ENCODE peak calls at places on chromosomes 13 and 19, in ten cellular contexts. N is uterus, R is glutamatergic neuron, Z is A549, J is astrocyte of the spinal cord, H is fibroblast of the aortic adventitia, C is kidney, L is tibial nerve, U is GM13976, W is heart right ventricle. P is an unnamed sample.

GRCh38 chr13:62388515-62388914 is 972.9 kb upstream of the PCDH20 start:
- DNase-seq in N (no peak), R (no peak), Z (no peak), J (no peak), H (no peak), C (no peak), L (no peak), U (no peak), W (no peak), P (no peak)

GRCh38 chr13:52411629-52412028 is 5.7 kb upstream of the THSD1 start:
- DNase-seq in N (no peak), R (no peak), Z (peak), J (peak), H (peak), C (no peak), L (no peak), U (no peak), W (no peak), P (peak)

GRCh38 chr19:6115992-6116391 is 5.7 kb upstream of the RFX2 start:
- DNase-seq in N (no peak), R (no peak), Z (no peak), J (no peak), H (no peak), C (no peak), L (no peak), U (no peak), W (no peak), P (no peak)

GRCh38 chr19:10453852-10454251 is 33.5 kb downstream of the PDE4A start:
- DNase-seq in N (no peak), R (no peak), Z (no peak), J (no peak), H (no peak), C (no peak), L (no peak), U (no peak), W (no peak), P (no peak)

GRCh38 chr19:16397791-16398529 is 73.3 kb downstream of the KLF2 start:
- DNase-seq in N (no peak), R (no peak), Z (no peak), J (no peak), H (peak), C (peak), L (peak), U (no peak), W (no peak), P (no peak)

GRCh38 chr19:45636902-45637301 is 2.3 kb downstream of the EML2 start:
- DNase-seq in N (no peak), R (no peak), Z (no peak), J (no peak), H (no peak), C (no peak), L (no peak), U (no peak), W (no peak), P (no peak)

GRCh38 chr13:70098669-70099068 is 9.0 kb upstream of the ATXN8OS start:
- DNase-seq in N (no peak), R (no peak), Z (no peak), J (peak), H (no peak), C (no peak), L (no peak), U (no peak), W (no peak), P (no peak)

GRCh38 chr19:37905936-37906867 is at the start of gene WDR87:
- DNase-seq in N (peak), R (peak), Z (peak), J (peak), H (peak), C (peak), L (no peak), U (peak), W (peak), P (peak)

GRCh38 chr19:14950421-14950820 is 9.1 kb downstream of the OR7C2 start:
- DNase-seq in N (no peak), R (no peak), Z (no peak), J (no peak), H (no peak), C (no peak), L (no peak), U (no peak), W (no peak), P (no peak)

DNA sequence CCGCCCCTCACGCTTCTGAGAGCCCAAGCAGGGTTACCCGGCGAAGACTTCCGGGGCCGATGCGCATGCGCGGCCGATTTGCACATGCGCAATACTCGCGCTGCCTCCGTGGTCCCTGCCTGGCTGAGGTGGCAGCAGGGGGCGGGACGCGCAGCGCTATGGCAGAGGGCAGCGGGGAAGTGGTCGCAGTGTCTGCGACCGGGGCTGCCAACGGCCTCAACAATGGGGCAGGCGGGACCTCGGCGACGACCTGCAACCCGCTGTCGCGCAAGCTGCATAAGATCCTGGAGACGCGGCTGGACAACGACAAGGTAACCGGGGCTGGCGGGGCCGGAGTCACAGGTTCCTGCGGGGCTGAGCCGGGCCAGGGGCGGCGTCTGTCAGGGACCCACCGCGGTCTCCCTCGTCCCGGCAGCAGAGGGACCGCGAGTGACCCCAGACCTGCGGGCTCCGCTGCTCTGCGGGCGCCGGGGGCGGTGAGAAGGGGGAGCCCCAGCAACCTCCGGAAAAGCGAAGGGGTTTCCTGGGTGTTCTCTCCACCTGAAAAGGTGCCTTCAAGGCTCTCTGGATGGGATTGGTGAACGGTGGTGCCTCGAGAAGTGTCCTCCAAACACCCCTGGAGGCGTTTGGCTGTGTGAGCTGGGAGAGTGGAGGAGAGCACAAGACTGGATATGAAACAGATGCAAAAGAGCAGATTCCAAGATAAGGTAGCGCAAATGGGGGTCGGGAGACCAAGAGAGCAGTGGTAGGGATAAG is at the start of gene COG6:
- DNase-seq in N (peak), R (peak), Z (peak), J (peak), H (peak), C (peak), L (peak), U (peak), W (peak), P (peak)
- TF ChIP-seq CTCF in N (peak), R (no peak), Z (no peak), J (no peak), H (no peak), C (peak), L (peak), U (peak), W (peak), P (peak)

GRCh38 chr19:56124578-56124977 is 3.5 kb upstream of the ZNF787 start:
- DNase-seq in N (no peak), R (no peak), Z (no peak), J (no peak), H (no peak), C (no peak), L (no peak), U (no peak), W (no peak), P (no peak)
- TF ChIP-seq CTCF in N (no peak), R (no peak), Z (no peak), J (no peak), H (no peak), C (no peak), L (no peak), U (no peak), W (no peak), P (no peak)

GRCh38 chr13:75760182-75760981 is 124.3 kb downstream of the LMO7 start:
- DNase-seq in N (no peak), R (no peak), Z (peak), J (no peak), H (no peak), C (peak), L (no peak), U (peak), W (no peak), P (no peak)
- TF ChIP-seq CTCF in N (no peak), R (no peak), Z (no peak), J (no peak), H (peak), C (peak), L (no peak), U (no peak), W (peak), P (no peak)

GRCh38 chr19:29531458-29532025 is 5.7 kb downstream of the VSTM2B start:
- DNase-seq in N (no peak), R (peak), Z (no peak), J (no peak), H (no peak), C (peak), L (no peak), U (no peak), W (no peak), P (no peak)

GRCh38 chr19:29530549-29531457 is 5.0 kb downstream of the VSTM2B start:
- DNase-seq in N (no peak), R (peak), Z (no peak), J (no peak), H (no peak), C (no peak), L (no peak), U (no peak), W (no peak), P (no peak)

GRCh38 chr19:29528946-29529645 is 3.3 kb downstream of the VSTM2B start:
- DNase-seq in N (no peak), R (peak), Z (peak), J (no peak), H (no peak), C (no peak), L (no peak), U (no peak), W (no peak), P (no peak)

GRCh38 chr19:29528350-29528945 is 2.7 kb downstream of the VSTM2B start:
- DNase-seq in N (no peak), R (peak), Z (peak), J (peak), H (peak), C (peak), L (peak), U (peak), W (peak), P (peak)

DNA sequence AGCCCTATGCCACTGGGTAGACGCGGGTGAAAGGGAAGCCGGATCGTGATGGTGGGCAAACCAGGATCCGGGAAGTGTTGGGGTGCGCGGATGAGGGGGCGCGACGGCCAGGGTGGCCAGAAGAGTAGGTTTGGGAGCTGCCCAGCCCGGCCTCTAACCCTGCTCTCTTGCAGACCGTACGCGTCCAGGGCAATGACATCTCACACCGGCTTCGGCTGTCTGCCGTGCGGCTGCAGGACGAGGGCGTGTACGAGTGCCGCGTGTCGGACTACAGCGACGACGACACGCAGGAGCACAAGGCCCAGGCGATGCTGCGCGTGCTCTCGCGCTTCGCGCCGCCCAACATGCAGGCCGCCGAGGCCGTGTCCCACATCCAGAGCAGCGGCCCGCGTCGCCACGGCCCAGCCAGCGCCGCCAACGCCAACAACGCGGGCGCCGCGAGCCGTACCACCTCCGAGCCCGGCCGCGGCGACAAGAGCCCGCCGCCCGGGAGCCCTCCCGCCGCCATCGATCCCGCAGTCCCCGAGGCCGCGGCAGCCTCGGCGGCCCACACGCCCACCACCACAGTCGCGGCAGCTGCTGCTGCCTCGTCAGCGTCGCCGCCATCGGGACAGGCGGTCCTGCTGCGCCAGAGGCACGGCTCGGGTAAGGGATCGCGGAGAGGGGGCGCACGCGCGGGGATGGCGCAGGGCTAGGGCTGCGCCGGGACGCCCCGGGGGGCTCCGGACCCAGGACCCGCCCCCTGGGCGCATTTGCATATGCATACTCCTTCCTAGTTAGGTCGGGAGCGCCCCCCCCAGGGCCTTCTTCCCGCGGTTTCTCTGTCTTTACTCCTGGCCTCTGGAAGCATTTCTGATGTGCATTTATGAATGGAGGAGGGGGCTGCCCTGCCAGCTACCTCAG is 4.1 kb downstream of the VSTM2B start:
- DNase-seq in N (no peak), R (peak), Z (no peak), J (no peak), H (no peak), C (no peak), L (no peak), U (no peak), W (no peak), P (no peak)
- TF ChIP-seq CTCF in N (no peak), R (no peak), Z (no peak), J (no peak), H (no peak), C (no peak), L (no peak), U (no peak), W (no peak), P (no peak)

DNA sequence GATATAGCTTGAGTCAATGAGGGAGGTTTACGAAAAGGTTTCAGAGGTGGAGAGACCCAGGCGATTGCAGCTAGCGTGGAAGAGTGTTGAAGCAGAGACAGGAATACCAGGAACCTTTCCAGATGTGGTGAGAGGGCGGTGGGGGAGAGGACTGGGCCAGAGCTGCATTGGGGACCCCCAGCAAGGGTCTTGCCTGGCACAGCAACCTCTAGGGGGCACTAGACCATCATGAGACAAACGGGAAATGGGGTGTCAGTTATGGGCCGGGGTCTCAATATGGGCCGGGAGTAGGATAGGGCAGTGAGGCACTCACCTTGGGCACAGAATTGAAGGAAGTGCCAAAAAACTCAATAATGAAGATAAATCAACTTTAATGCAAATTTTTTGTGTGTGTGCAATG is 2.1 kb upstream of the LRP3 start:
- DNase-seq in N (no peak), R (no peak), Z (no peak), J (no peak), H (no peak), C (peak), L (no peak), U (peak), W (no peak), P (no peak)
- TF ChIP-seq CTCF in N (no peak), R (peak), Z (peak), J (peak), H (no peak), C (no peak), L (no peak), U (no peak), W (no peak), P (peak)

GRCh38 chr13:93172109-93172508 is 54.5 kb upstream of the GPC6 start:
- DNase-seq in N (no peak), R (no peak), Z (no peak), J (no peak), H (no peak), C (no peak), L (no peak), U (no peak), W (no peak), P (no peak)
- TF ChIP-seq CTCF in N (no peak), R (peak), Z (no peak), J (peak), H (no peak), C (no peak), L (no peak), U (no peak), W (no peak), P (peak)

GRCh38 chr19:48619692-48620565 is 623 bp downstream of the SPHK2 start:
- DNase-seq in N (no peak), R (no peak), Z (no peak), J (no peak), H (no peak), C (no peak), L (no peak), U (no peak), W (no peak), P (peak)
- TF ChIP-seq CTCF in N (peak), R (no peak), Z (no peak), J (no peak), H (no peak), C (no peak), L (no peak), U (no peak), W (no peak), P (peak)

GRCh38 chr19:8526345-8527062 is 12.5 kb upstream of the ZNF414 start:
- DNase-seq in N (peak), R (peak), Z (peak), J (peak), H (peak), C (peak), L (peak), U (no peak), W (peak), P (peak)

GRCh38 chr19:8529369-8530006 is 15.5 kb upstream of the ZNF414 start:
- DNase-seq in N (no peak), R (no peak), Z (no peak), J (no peak), H (no peak), C (no peak), L (no peak), U (no peak), W (no peak), P (no peak)

GRCh38 chr19:8530061-8530679 is 16.2 kb upstream of the ZNF414 start:
- DNase-seq in N (no peak), R (no peak), Z (no peak), J (no peak), H (no peak), C (peak), L (no peak), U (no peak), W (no peak), P (no peak)

GRCh38 chr19:8528500-8528899 is 14.5 kb upstream of the ZNF414 start:
- DNase-seq in N (no peak), R (no peak), Z (no peak), J (no peak), H (no peak), C (no peak), L (no peak), U (no peak), W (no peak), P (no peak)

DNA sequence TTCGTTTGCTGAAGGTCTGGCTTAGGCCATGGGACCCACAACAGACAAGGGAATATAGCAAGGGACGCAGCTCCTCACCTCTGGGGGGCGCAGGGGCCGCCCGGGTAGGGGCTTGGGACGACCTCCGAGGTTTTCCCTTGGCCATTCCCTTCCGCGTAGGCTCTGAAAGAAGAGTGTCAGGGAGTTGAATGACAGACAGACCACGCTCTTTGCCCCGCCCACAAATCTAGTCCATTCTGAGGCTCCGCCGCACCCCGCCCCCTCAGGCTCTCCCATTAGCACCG is 11.4 kb upstream of the ZNF414 start:
- DNase-seq in N (no peak), R (no peak), Z (no peak), J (no peak), H (no peak), C (no peak), L (no peak), U (no peak), W (no peak), P (no peak)
- TF ChIP-seq CTCF in N (peak), R (peak), Z (no peak), J (peak), H (peak), C (no peak), L (peak), U (no peak), W (peak), P (peak)

GRCh38 chr13:78806457-78806856 is 147.5 kb upstream of the OBI1 start:
- DNase-seq in N (no peak), R (no peak), Z (peak), J (no peak), H (no peak), C (no peak), L (no peak), U (no peak), W (no peak), P (peak)
- TF ChIP-seq CTCF in N (no peak), R (peak), Z (no peak), J (peak), H (peak), C (no peak), L (no peak), U (peak), W (no peak), P (peak)

GRCh38 chr19:52296773-52297600 is at the start of gene ZNF480:
- DNase-seq in N (peak), R (peak), Z (peak), J (peak), H (peak), C (peak), L (peak), U (peak), W (peak), P (peak)
- TF ChIP-seq CTCF in N (no peak), R (no peak), Z (no peak), J (no peak), H (peak), C (peak), L (peak), U (no peak), W (peak), P (peak)